ENCODE peak calls at places on chromosome 12, in nine cellular contexts. One of them, this sample, is unnamed.

GRCh38 chr12:40792792-40793386 is 100.7 kb downstream of the CNTN1 start:
- DNase-seq in stomach: no peak
- DNase-seq in IMR-90: no peak
- DNase-seq in HepG2: no peak
- DNase-seq in Peyer's patch: no peak
- DNase-seq in ovary: no peak
- DNase-seq in uterus: no peak
- DNase-seq in HCT116: no peak
- DNase-seq in NB4: no peak
- DNase-seq in this sample: no peak

GRCh38 chr12:8032242-8033152 is at the start of gene FOXJ2:
- DNase-seq in stomach: peak
- DNase-seq in IMR-90: peak
- DNase-seq in HepG2: peak
- DNase-seq in Peyer's patch: peak
- DNase-seq in ovary: peak
- DNase-seq in uterus: peak
- DNase-seq in HCT116: no peak
- DNase-seq in NB4: peak
- DNase-seq in this sample: peak

GRCh38 chr12:70383886-70384285 is 17.8 kb downstream of the KCNMB4 start:
- DNase-seq in stomach: no peak
- DNase-seq in IMR-90: no peak
- DNase-seq in HepG2: no peak
- DNase-seq in Peyer's patch: no peak
- DNase-seq in ovary: no peak
- DNase-seq in uterus: no peak
- DNase-seq in HCT116: no peak
- DNase-seq in NB4: no peak
- DNase-seq in this sample: no peak

GRCh38 chr12:103751600-103751999 is 89.4 kb downstream of the NT5DC3 start:
- DNase-seq in stomach: no peak
- DNase-seq in IMR-90: peak
- DNase-seq in HepG2: no peak
- DNase-seq in Peyer's patch: no peak
- DNase-seq in ovary: no peak
- DNase-seq in uterus: no peak
- DNase-seq in HCT116: no peak
- DNase-seq in NB4: no peak
- DNase-seq in this sample: no peak

GRCh38 chr12:118606690-118607089 is 230.3 kb downstream of the SUDS3 start:
- DNase-seq in stomach: no peak
- DNase-seq in IMR-90: no peak
- DNase-seq in HepG2: no peak
- DNase-seq in Peyer's patch: no peak
- DNase-seq in ovary: no peak
- DNase-seq in uterus: no peak
- DNase-seq in HCT116: no peak
- DNase-seq in NB4: no peak
- DNase-seq in this sample: no peak

GRCh38 chr12:98823012-98823411 is 177.9 kb downstream of the APAF1 start:
- DNase-seq in stomach: no peak
- DNase-seq in IMR-90: no peak
- DNase-seq in HepG2: peak
- DNase-seq in Peyer's patch: no peak
- DNase-seq in ovary: no peak
- DNase-seq in uterus: no peak
- DNase-seq in HCT116: no peak
- DNase-seq in NB4: no peak
- DNase-seq in this sample: no peak

GRCh38 chr12:48157016-48157888 is at the start of gene ASB8:
- DNase-seq in stomach: peak
- DNase-seq in IMR-90: peak
- DNase-seq in HepG2: peak
- DNase-seq in Peyer's patch: peak
- DNase-seq in ovary: peak
- DNase-seq in uterus: peak
- DNase-seq in HCT116: peak
- DNase-seq in NB4: peak
- DNase-seq in this sample: peak

GRCh38 chr12:56230449-56231183 is 765 bp downstream of the SLC39A5 start:
- DNase-seq in stomach: no peak
- DNase-seq in IMR-90: no peak
- DNase-seq in HepG2: peak
- DNase-seq in Peyer's patch: peak
- DNase-seq in ovary: no peak
- DNase-seq in uterus: no peak
- DNase-seq in HCT116: no peak
- DNase-seq in NB4: no peak
- DNase-seq in this sample: no peak

GRCh38 chr12:124391340-124392261 is 96.7 kb downstream of the RFLNA start:
- DNase-seq in stomach: peak
- DNase-seq in IMR-90: peak
- DNase-seq in HepG2: no peak
- DNase-seq in Peyer's patch: no peak
- DNase-seq in ovary: peak
- DNase-seq in uterus: peak
- DNase-seq in HCT116: peak
- DNase-seq in NB4: peak
- DNase-seq in this sample: peak
- TF ChIP-seq POLR2A in stomach: no peak
- TF ChIP-seq POLR2A in IMR-90: no peak
- TF ChIP-seq POLR2A in HepG2: no peak
- TF ChIP-seq POLR2A in Peyer's patch: no peak
- TF ChIP-seq POLR2A in ovary: no peak
- TF ChIP-seq POLR2A in uterus: no peak
- TF ChIP-seq POLR2A in HCT116: no peak
- TF ChIP-seq POLR2A in NB4: no peak
- TF ChIP-seq POLR2A in this sample: no peak

DNA sequence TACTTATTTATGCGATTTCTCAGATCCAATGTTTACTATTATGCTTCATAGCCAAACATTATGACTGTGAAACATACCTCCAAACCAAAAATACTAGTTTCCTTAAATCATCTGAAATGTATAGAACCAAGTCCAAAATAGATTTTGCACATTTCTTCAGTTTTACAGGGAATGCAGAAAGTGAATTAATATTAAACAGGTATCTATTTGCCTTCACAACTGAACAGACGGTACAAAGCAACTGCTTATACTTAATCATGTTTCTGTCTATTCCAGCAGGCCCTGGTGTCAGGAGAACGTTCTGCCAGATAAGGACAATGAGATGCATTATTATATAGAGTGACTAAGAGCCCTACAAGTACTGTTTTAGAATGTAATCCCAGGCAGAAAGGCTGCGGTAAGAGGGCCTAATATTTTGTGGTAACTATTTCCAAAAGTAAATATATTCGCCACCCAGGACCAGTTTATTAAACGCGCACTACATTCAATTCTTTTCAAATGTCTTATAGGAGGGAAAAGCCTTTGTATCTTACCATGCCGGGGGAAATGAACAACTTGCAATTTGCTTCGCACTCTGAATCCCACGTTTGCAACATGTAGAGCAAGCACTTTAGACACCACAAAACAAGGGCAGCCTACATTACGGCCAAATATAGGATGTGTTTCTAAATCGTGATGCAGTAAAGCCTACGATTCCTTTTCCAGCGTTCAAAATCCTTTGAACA is 1.5 kb downstream of the CORO1C start:
- DNase-seq in stomach: no peak
- DNase-seq in IMR-90: no peak
- DNase-seq in HepG2: peak
- DNase-seq in Peyer's patch: no peak
- DNase-seq in ovary: no peak
- DNase-seq in uterus: no peak
- DNase-seq in HCT116: no peak
- DNase-seq in NB4: peak
- DNase-seq in this sample: peak
- TF ChIP-seq POLR2A in stomach: no peak
- TF ChIP-seq POLR2A in IMR-90: peak
- TF ChIP-seq POLR2A in HepG2: no peak
- TF ChIP-seq POLR2A in Peyer's patch: no peak
- TF ChIP-seq POLR2A in ovary: no peak
- TF ChIP-seq POLR2A in uterus: peak
- TF ChIP-seq POLR2A in HCT116: no peak
- TF ChIP-seq POLR2A in NB4: no peak
- TF ChIP-seq POLR2A in this sample: peak

GRCh38 chr12:76891609-76892008 is 12.8 kb upstream of the CSRP2 start:
- DNase-seq in stomach: no peak
- DNase-seq in IMR-90: no peak
- DNase-seq in HepG2: no peak
- DNase-seq in Peyer's patch: no peak
- DNase-seq in ovary: no peak
- DNase-seq in uterus: no peak
- DNase-seq in HCT116: no peak
- DNase-seq in NB4: no peak
- DNase-seq in this sample: no peak

GRCh38 chr12:76896274-76896673 is 17.5 kb upstream of the CSRP2 start:
- DNase-seq in stomach: no peak
- DNase-seq in IMR-90: no peak
- DNase-seq in HepG2: no peak
- DNase-seq in Peyer's patch: no peak
- DNase-seq in ovary: no peak
- DNase-seq in uterus: no peak
- DNase-seq in HCT116: no peak
- DNase-seq in NB4: no peak
- DNase-seq in this sample: no peak

GRCh38 chr12:76888775-76889174 is 10.0 kb upstream of the CSRP2 start:
- DNase-seq in stomach: no peak
- DNase-seq in IMR-90: no peak
- DNase-seq in HepG2: no peak
- DNase-seq in Peyer's patch: no peak
- DNase-seq in ovary: no peak
- DNase-seq in uterus: no peak
- DNase-seq in HCT116: no peak
- DNase-seq in NB4: no peak
- DNase-seq in this sample: no peak

GRCh38 chr12:76895796-76896195 is 17.0 kb upstream of the CSRP2 start:
- DNase-seq in stomach: no peak
- DNase-seq in IMR-90: no peak
- DNase-seq in HepG2: no peak
- DNase-seq in Peyer's patch: no peak
- DNase-seq in ovary: no peak
- DNase-seq in uterus: no peak
- DNase-seq in HCT116: no peak
- DNase-seq in NB4: no peak
- DNase-seq in this sample: no peak

DNA sequence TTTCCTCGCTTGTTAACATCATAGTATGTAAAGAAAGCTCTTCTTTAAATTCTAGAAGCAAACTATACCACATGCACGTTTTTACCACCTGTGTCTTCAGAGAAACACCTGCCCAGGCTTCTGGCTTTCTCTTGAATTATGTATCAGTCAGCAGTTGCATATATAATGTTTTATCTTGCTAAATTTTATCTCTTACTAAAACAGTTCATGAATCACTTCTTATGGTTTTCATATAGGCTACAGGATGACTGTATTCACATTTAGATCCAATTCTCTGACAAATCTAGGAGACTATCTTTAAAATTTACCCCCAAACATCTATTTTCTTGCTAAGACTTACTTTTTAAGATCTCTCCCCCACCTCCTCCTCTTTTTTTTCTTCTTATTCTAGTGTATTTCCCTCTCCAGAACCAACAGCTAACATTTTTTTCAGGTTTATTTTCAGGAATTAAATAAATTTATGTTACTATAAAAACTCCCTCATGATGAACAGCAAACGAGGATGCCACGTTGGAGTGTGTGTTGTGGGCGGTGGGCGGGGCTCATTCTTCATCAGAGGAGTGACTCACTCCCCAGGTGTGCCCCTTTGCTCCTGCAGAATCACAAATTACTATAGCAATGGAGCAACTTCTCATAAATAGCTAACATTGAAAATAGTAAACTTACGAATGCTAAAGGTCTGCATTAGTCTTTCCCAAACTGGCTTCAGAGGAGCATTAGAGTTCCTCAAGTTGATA is 11.8 kb upstream of the CSRP2 start:
- DNase-seq in stomach: no peak
- DNase-seq in IMR-90: no peak
- DNase-seq in HepG2: no peak
- DNase-seq in Peyer's patch: no peak
- DNase-seq in ovary: no peak
- DNase-seq in uterus: no peak
- DNase-seq in HCT116: peak
- DNase-seq in NB4: no peak
- DNase-seq in this sample: no peak
- TF ChIP-seq POLR2A in stomach: no peak
- TF ChIP-seq POLR2A in IMR-90: no peak
- TF ChIP-seq POLR2A in HepG2: no peak
- TF ChIP-seq POLR2A in Peyer's patch: no peak
- TF ChIP-seq POLR2A in ovary: no peak
- TF ChIP-seq POLR2A in uterus: no peak
- TF ChIP-seq POLR2A in HCT116: no peak
- TF ChIP-seq POLR2A in NB4: no peak
- TF ChIP-seq POLR2A in this sample: no peak

GRCh38 chr12:43733687-43734086 is 24.9 kb downstream of the PUS7L start:
- DNase-seq in stomach: no peak
- DNase-seq in IMR-90: no peak
- DNase-seq in HepG2: no peak
- DNase-seq in Peyer's patch: no peak
- DNase-seq in ovary: no peak
- DNase-seq in uterus: no peak
- DNase-seq in HCT116: no peak
- DNase-seq in NB4: no peak
- DNase-seq in this sample: no peak

GRCh38 chr12:43742106-43742505 is 16.5 kb downstream of the PUS7L start:
- DNase-seq in stomach: no peak
- DNase-seq in IMR-90: peak
- DNase-seq in HepG2: no peak
- DNase-seq in Peyer's patch: no peak
- DNase-seq in ovary: no peak
- DNase-seq in uterus: no peak
- DNase-seq in HCT116: no peak
- DNase-seq in NB4: no peak
- DNase-seq in this sample: no peak

GRCh38 chr12:43740511-43741100 is 18.0 kb downstream of the PUS7L start:
- DNase-seq in stomach: no peak
- DNase-seq in IMR-90: peak
- DNase-seq in HepG2: no peak
- DNase-seq in Peyer's patch: no peak
- DNase-seq in ovary: no peak
- DNase-seq in uterus: no peak
- DNase-seq in HCT116: no peak
- DNase-seq in NB4: no peak
- DNase-seq in this sample: no peak

GRCh38 chr12:43736921-43737440 is 21.6 kb downstream of the PUS7L start:
- DNase-seq in stomach: no peak
- DNase-seq in IMR-90: peak
- DNase-seq in HepG2: no peak
- DNase-seq in Peyer's patch: no peak
- DNase-seq in ovary: no peak
- DNase-seq in uterus: no peak
- DNase-seq in HCT116: no peak
- DNase-seq in NB4: no peak
- DNase-seq in this sample: no peak

DNA sequence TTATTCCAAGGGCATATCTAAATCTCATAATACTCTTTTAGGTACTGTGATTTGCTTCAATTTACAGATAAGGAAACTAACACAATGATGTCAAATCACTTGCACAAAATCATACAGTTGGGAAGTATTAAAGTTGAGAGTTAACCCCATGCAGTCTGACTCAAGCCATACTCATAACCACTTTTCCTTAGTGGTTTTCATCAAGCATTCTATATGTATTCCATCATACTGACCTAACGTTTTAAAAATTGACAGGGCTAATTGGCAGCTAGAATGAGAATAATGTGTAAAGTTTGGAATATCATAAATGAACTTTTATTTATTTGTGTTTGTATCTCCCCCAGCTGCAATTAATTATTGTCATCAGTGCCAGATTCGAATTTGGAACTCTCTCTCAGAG is 20.9 kb downstream of the PUS7L start:
- DNase-seq in stomach: no peak
- DNase-seq in IMR-90: peak
- DNase-seq in HepG2: no peak
- DNase-seq in Peyer's patch: no peak
- DNase-seq in ovary: no peak
- DNase-seq in uterus: no peak
- DNase-seq in HCT116: no peak
- DNase-seq in NB4: no peak
- DNase-seq in this sample: no peak
- TF ChIP-seq POLR2A in stomach: no peak
- TF ChIP-seq POLR2A in IMR-90: no peak
- TF ChIP-seq POLR2A in HepG2: no peak
- TF ChIP-seq POLR2A in Peyer's patch: no peak
- TF ChIP-seq POLR2A in ovary: no peak
- TF ChIP-seq POLR2A in uterus: no peak
- TF ChIP-seq POLR2A in HCT116: no peak
- TF ChIP-seq POLR2A in NB4: no peak
- TF ChIP-seq POLR2A in this sample: no peak

This sample was measured in erythroblast.